ENCODE peak calls at places on chromosomes 16 and 17, in ten cellular contexts. S is iPS DF 19.7; Z is naive thymus-derived CD8-positive, alpha-beta T cell; C is stimulated activated CD4-positive, alpha-beta T cell treated with anti-CD3 and anti-CD28 coated beads, Interleukin-1b, Interleukin-23, amount 100 ng/mL, for 48 hours; A is amniotic stem cell; X is stimulated activated CD8-positive, alpha-beta memory T cell treated with anti-CD3 and anti-CD28 coated beads, Interleukin-4, amount 100 ng/mL, for 1 hour; E is lung; R is non-pigmented ciliary epithelial cell; J is progenitor cell of endocrine pancreas; Q is GM04504. T is an unnamed sample.

GRCh38 chr17:60398227-60398959 is 6.5 kb upstream of the USP32 start:
- DNase-seq in J (no peak), A (no peak), C (no peak), X (no peak), E (no peak), R (no peak), S (no peak), Q (no peak), Z (peak), T (peak)

GRCh38 chr17:11557727-11558452 is 40.4 kb upstream of the DNAH9 start:
- DNase-seq in X (no peak), C (no peak), R (no peak), Z (no peak), J (no peak), A (no peak), E (no peak), Q (no peak), S (no peak), T (no peak)

GRCh38 chr16:22141746-22142145 is 20.6 kb upstream of the SDR42E2 start:
- DNase-seq in X (no peak), E (no peak), R (peak), Z (no peak), C (no peak), S (no peak), A (no peak), J (no peak), Q (no peak), T (peak)

GRCh38 chr17:78785011-78785662 is 3.1 kb upstream of the CYTH1 start:
- DNase-seq in A (no peak), J (no peak), E (no peak), S (no peak), C (no peak), Q (no peak), Z (peak), X (no peak), R (no peak), T (no peak)

GRCh38 chr16:73215482-73216377 is 167.8 kb upstream of the ZFHX3 start:
- DNase-seq in C (no peak), J (no peak), Q (no peak), X (no peak), S (no peak), E (no peak), R (no peak), Z (no peak), A (no peak), T (no peak)

GRCh38 chr16:50464325-50465290 is 83.6 kb upstream of the NKD1 start:
- DNase-seq in J (no peak), Z (no peak), E (no peak), Q (no peak), C (no peak), S (no peak), X (no peak), A (no peak), R (no peak), T (no peak)

GRCh38 chr17:72363336-72363620 is 242.5 kb downstream of the SOX9 start:
- DNase-seq in R (no peak), Z (no peak), E (no peak), Q (no peak), C (no peak), J (no peak), A (no peak), S (no peak), X (no peak), T (no peak)

GRCh38 chr17:75277664-75278071 is 6.6 kb upstream of the MIF4GD start:
- DNase-seq in C (no peak), A (no peak), R (no peak), S (no peak), Z (no peak), X (no peak), J (no peak), Q (peak), E (no peak), T (no peak)

GRCh38 chr17:2711608-2712299 is at the start of gene CLUH:
- DNase-seq in Z (peak), Q (peak), A (peak), S (no peak), X (peak), J (peak), R (peak), E (peak), C (peak), T (peak)

GRCh38 chr17:79684132-79684985 is 46.4 kb upstream of the ENPP7 start:
- DNase-seq in A (no peak), C (no peak), X (no peak), Z (no peak), S (no peak), E (no peak), J (no peak), Q (no peak), R (no peak), T (no peak)

GRCh38 chr17:15185625-15185991 is 79.5 kb downstream of the PMP22 start:
- DNase-seq in C (no peak), S (no peak), R (peak), J (no peak), E (no peak), Z (no peak), X (no peak), Q (peak), A (peak), T (no peak)

GRCh38 chr16:80100846-80101451 is 439.8 kb upstream of the DYNLRB2 start:
- DNase-seq in A (no peak), E (no peak), S (no peak), Z (no peak), J (no peak), R (no peak), C (no peak), X (no peak), Q (no peak), T (peak)

GRCh38 chr17:63546308-63547082 is 3.8 kb upstream of the DCAF7 start:
- DNase-seq in X (no peak), Q (no peak), E (no peak), S (no peak), A (no peak), J (no peak), C (no peak), R (no peak), Z (no peak), T (no peak)

GRCh38 chr16:48378276-48378675 is 6.9 kb downstream of the SIAH1 start:
- DNase-seq in J (no peak), E (no peak), Z (no peak), R (no peak), A (no peak), S (no peak), C (no peak), X (no peak), Q (no peak), T (no peak)

GRCh38 chr16:89523680-89524344 is 15.6 kb downstream of the SPG7 start:
- DNase-seq in R (no peak), E (no peak), J (no peak), Z (no peak), X (no peak), S (no peak), A (no peak), C (no peak), Q (no peak), T (no peak)

GRCh38 chr16:56428087-56428486 is 2.7 kb upstream of the AMFR start:
- DNase-seq in R (no peak), E (no peak), J (no peak), S (no peak), C (no peak), Z (no peak), A (no peak), X (no peak), Q (no peak), T (no peak)

GRCh38 chr17:7413346-7413985 is 5.8 kb downstream of the NLGN2 start:
- DNase-seq in Z (no peak), A (no peak), J (no peak), C (no peak), E (no peak), X (no peak), S (no peak), Q (no peak), R (no peak), T (no peak)

GRCh38 chr17:28008526-28008925 is 34.0 kb upstream of the NLK start:
- DNase-seq in A (no peak), R (peak), X (no peak), S (peak), Z (no peak), E (no peak), J (peak), Q (no peak), C (no peak), T (peak)

GRCh38 chr16:56279132-56279531 is 87.8 kb downstream of the GNAO1 start:
- DNase-seq in E (no peak), J (no peak), C (peak), X (no peak), Z (peak), S (no peak), A (no peak), R (no peak), Q (no peak), T (peak)

GRCh38 chr17:16040710-16041251 is 41.2 kb downstream of the TTC19 start:
- DNase-seq in C (no peak), A (peak), Z (no peak), R (peak), E (no peak), S (no peak), Q (peak), X (no peak), J (no peak), T (no peak)

T was measured in GM12865.